ENCODE peak calls at places on chromosomes 16 and 17, in six cellular contexts. One of them, this sample, is unnamed.

GRCh38 chr17:83144421-83145357 is 65.3 kb downstream of the METRNL start:
- DNase-seq in A549: no peak
- DNase-seq in foreskin fibroblast: peak
- DNase-seq in PC-9: no peak
- DNase-seq in CD4-positive, alpha-beta memory T cell: no peak
- DNase-seq in GM12864: no peak
- DNase-seq in this sample: peak

GRCh38 chr17:33562792-33563191 is 269.7 kb upstream of the ASIC2 start:
- DNase-seq in A549: no peak
- DNase-seq in foreskin fibroblast: no peak
- DNase-seq in PC-9: no peak
- DNase-seq in CD4-positive, alpha-beta memory T cell: no peak
- DNase-seq in GM12864: no peak
- DNase-seq in this sample: peak

GRCh38 chr16:9191274-9191850 is 99.9 kb downstream of the HAPSTR1 start:
- DNase-seq in A549: no peak
- DNase-seq in foreskin fibroblast: no peak
- DNase-seq in PC-9: no peak
- DNase-seq in CD4-positive, alpha-beta memory T cell: no peak
- DNase-seq in GM12864: no peak
- DNase-seq in this sample: no peak

GRCh38 chr17:43897827-43898226 is 9.5 kb downstream of the MPP2 start:
- DNase-seq in A549: no peak
- DNase-seq in foreskin fibroblast: no peak
- DNase-seq in PC-9: no peak
- DNase-seq in CD4-positive, alpha-beta memory T cell: no peak
- DNase-seq in GM12864: no peak
- DNase-seq in this sample: no peak

GRCh38 chr17:7549401-7550055 is 670 bp downstream of the TNFSF12 start:
- DNase-seq in A549: peak
- DNase-seq in foreskin fibroblast: no peak
- DNase-seq in PC-9: peak
- DNase-seq in CD4-positive, alpha-beta memory T cell: peak
- DNase-seq in GM12864: no peak
- DNase-seq in this sample: no peak

GRCh38 chr17:12566281-12567002 is 99.2 kb upstream of the MYOCD start:
- DNase-seq in A549: no peak
- DNase-seq in foreskin fibroblast: no peak
- DNase-seq in PC-9: no peak
- DNase-seq in CD4-positive, alpha-beta memory T cell: no peak
- DNase-seq in GM12864: no peak
- DNase-seq in this sample: no peak

GRCh38 chr17:2416010-2416734 is 15.3 kb upstream of the MNT start:
- DNase-seq in A549: peak
- DNase-seq in foreskin fibroblast: peak
- DNase-seq in PC-9: peak
- DNase-seq in CD4-positive, alpha-beta memory T cell: peak
- DNase-seq in GM12864: no peak
- DNase-seq in this sample: peak

GRCh38 chr17:50331085-50331791 is 14.7 kb upstream of the XYLT2 start:
- DNase-seq in A549: no peak
- DNase-seq in foreskin fibroblast: peak
- DNase-seq in PC-9: no peak
- DNase-seq in CD4-positive, alpha-beta memory T cell: no peak
- DNase-seq in GM12864: no peak
- DNase-seq in this sample: peak

GRCh38 chr16:83258366-83258765 is 549.4 kb upstream of the HSBP1 start:
- DNase-seq in A549: no peak
- DNase-seq in foreskin fibroblast: no peak
- DNase-seq in PC-9: no peak
- DNase-seq in CD4-positive, alpha-beta memory T cell: no peak
- DNase-seq in GM12864: no peak
- DNase-seq in this sample: no peak

GRCh38 chr17:49887744-49888360 is 40.0 kb upstream of the TAC4 start:
- DNase-seq in A549: no peak
- DNase-seq in foreskin fibroblast: no peak
- DNase-seq in PC-9: peak
- DNase-seq in CD4-positive, alpha-beta memory T cell: no peak
- DNase-seq in GM12864: no peak
- DNase-seq in this sample: no peak

GRCh38 chr17:60167095-60167741 is 17.4 kb downstream of the CA4 start:
- DNase-seq in A549: no peak
- DNase-seq in foreskin fibroblast: no peak
- DNase-seq in PC-9: no peak
- DNase-seq in CD4-positive, alpha-beta memory T cell: no peak
- DNase-seq in GM12864: no peak
- DNase-seq in this sample: no peak

GRCh38 chr17:14741516-14741915 is 440.6 kb downstream of the HS3ST3B1 start:
- DNase-seq in A549: peak
- DNase-seq in foreskin fibroblast: no peak
- DNase-seq in PC-9: no peak
- DNase-seq in CD4-positive, alpha-beta memory T cell: no peak
- DNase-seq in GM12864: no peak
- DNase-seq in this sample: peak

GRCh38 chr17:50893183-50893993 is 27.2 kb upstream of the TOB1 start:
- DNase-seq in A549: peak
- DNase-seq in foreskin fibroblast: no peak
- DNase-seq in PC-9: no peak
- DNase-seq in CD4-positive, alpha-beta memory T cell: no peak
- DNase-seq in GM12864: no peak
- DNase-seq in this sample: peak

GRCh38 chr17:933168-934083 is 46.1 kb downstream of the NXN start:
- DNase-seq in A549: peak
- DNase-seq in foreskin fibroblast: peak
- DNase-seq in PC-9: peak
- DNase-seq in CD4-positive, alpha-beta memory T cell: no peak
- DNase-seq in GM12864: no peak
- DNase-seq in this sample: peak

GRCh38 chr16:57522960-57523359 is 13.4 kb downstream of the CCDC102A start:
- DNase-seq in A549: no peak
- DNase-seq in foreskin fibroblast: no peak
- DNase-seq in PC-9: no peak
- DNase-seq in CD4-positive, alpha-beta memory T cell: no peak
- DNase-seq in GM12864: no peak
- DNase-seq in this sample: no peak

GRCh38 chr16:48082516-48082915 is 73.3 kb downstream of the ABCC12 start:
- DNase-seq in A549: no peak
- DNase-seq in foreskin fibroblast: no peak
- DNase-seq in PC-9: no peak
- DNase-seq in CD4-positive, alpha-beta memory T cell: no peak
- DNase-seq in GM12864: no peak
- DNase-seq in this sample: peak

GRCh38 chr16:19542138-19542821 is 13.2 kb upstream of the VPS35L start:
- DNase-seq in A549: no peak
- DNase-seq in foreskin fibroblast: no peak
- DNase-seq in PC-9: no peak
- DNase-seq in CD4-positive, alpha-beta memory T cell: no peak
- DNase-seq in GM12864: no peak
- DNase-seq in this sample: no peak

GRCh38 chr16:84281077-84281476 is 13.6 kb upstream of the WFDC1 start:
- DNase-seq in A549: peak
- DNase-seq in foreskin fibroblast: no peak
- DNase-seq in PC-9: no peak
- DNase-seq in CD4-positive, alpha-beta memory T cell: no peak
- DNase-seq in GM12864: peak
- DNase-seq in this sample: peak

GRCh38 chr16:21236831-21237230 is 3.3 kb downstream of the ANKS4B start:
- DNase-seq in A549: no peak
- DNase-seq in foreskin fibroblast: no peak
- DNase-seq in PC-9: no peak
- DNase-seq in CD4-positive, alpha-beta memory T cell: no peak
- DNase-seq in GM12864: no peak
- DNase-seq in this sample: no peak

GRCh38 chr16:68493412-68494070 is 45.2 kb upstream of the SMPD3 start:
- DNase-seq in A549: no peak
- DNase-seq in foreskin fibroblast: no peak
- DNase-seq in PC-9: no peak
- DNase-seq in CD4-positive, alpha-beta memory T cell: no peak
- DNase-seq in GM12864: no peak
- DNase-seq in this sample: no peak

GRCh38 chr16:73058616-73059409 is 10.9 kb upstream of the ZFHX3 start:
- DNase-seq in A549: peak
- DNase-seq in foreskin fibroblast: no peak
- DNase-seq in PC-9: peak
- DNase-seq in CD4-positive, alpha-beta memory T cell: no peak
- DNase-seq in GM12864: no peak
- DNase-seq in this sample: peak

GRCh38 chr16:68499011-68499410 is 40.1 kb upstream of the ZFP90 start:
- DNase-seq in A549: no peak
- DNase-seq in foreskin fibroblast: no peak
- DNase-seq in PC-9: no peak
- DNase-seq in CD4-positive, alpha-beta memory T cell: no peak
- DNase-seq in GM12864: no peak
- DNase-seq in this sample: no peak

GRCh38 chr16:17481741-17482140 is 11.0 kb upstream of the XYLT1 start:
- DNase-seq in A549: no peak
- DNase-seq in foreskin fibroblast: no peak
- DNase-seq in PC-9: no peak
- DNase-seq in CD4-positive, alpha-beta memory T cell: no peak
- DNase-seq in GM12864: no peak
- DNase-seq in this sample: no peak

GRCh38 chr16:2005646-2006045 is 4.0 kb downstream of the ZNF598 start:
- DNase-seq in A549: peak
- DNase-seq in foreskin fibroblast: no peak
- DNase-seq in PC-9: no peak
- DNase-seq in CD4-positive, alpha-beta memory T cell: no peak
- DNase-seq in GM12864: no peak
- DNase-seq in this sample: peak

GRCh38 chr16:2004795-2005517 is 4.7 kb downstream of the ZNF598 start:
- DNase-seq in A549: no peak
- DNase-seq in foreskin fibroblast: no peak
- DNase-seq in PC-9: no peak
- DNase-seq in CD4-positive, alpha-beta memory T cell: no peak
- DNase-seq in GM12864: no peak
- DNase-seq in this sample: no peak

GRCh38 chr16:2003231-2003826 is 6.3 kb downstream of the ZNF598 start:
- DNase-seq in A549: no peak
- DNase-seq in foreskin fibroblast: no peak
- DNase-seq in PC-9: no peak
- DNase-seq in CD4-positive, alpha-beta memory T cell: no peak
- DNase-seq in GM12864: no peak
- DNase-seq in this sample: no peak

GRCh38 chr16:2002406-2003230 is 7.0 kb downstream of the ZNF598 start:
- DNase-seq in A549: no peak
- DNase-seq in foreskin fibroblast: no peak
- DNase-seq in PC-9: no peak
- DNase-seq in CD4-positive, alpha-beta memory T cell: no peak
- DNase-seq in GM12864: no peak
- DNase-seq in this sample: no peak

DNA sequence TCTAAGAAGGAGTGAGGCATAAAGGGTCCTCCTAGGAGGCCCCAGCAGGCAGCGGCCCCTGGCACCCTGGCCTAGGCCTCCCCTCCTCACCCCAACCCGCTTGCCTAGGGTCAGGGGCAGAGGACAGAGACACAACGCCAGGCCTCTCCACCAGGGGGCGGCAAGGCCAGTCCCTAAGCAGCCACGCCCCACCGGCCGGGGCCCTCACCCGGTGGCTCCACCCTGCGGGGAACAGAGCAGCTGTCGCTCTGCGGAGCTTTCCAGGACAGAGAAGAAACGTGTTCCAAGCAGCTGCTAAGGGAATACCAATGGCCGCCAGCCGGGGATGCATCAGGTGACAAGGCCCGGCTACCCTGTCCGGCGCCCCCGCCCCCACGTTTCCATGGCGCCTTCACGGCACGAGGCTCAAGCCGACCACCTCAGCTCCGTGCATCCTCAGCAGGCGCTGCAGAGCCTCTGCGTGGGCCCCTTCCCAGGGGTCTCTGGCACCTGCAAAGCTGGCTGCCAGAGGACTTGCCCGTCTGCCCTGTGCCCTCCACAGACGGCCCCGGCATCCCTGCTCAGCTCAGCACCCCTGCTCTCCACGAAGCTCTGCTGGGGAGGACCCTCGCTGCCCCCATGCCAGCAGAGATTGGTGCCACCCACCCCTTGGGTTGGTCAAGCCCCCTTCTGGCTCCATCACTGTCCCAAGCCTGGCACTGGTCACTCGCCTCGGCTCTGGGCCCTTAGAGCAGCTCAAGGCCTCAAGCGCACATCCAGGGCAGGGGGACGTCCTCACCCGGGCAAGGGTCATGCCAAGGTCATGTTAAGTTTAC is 5.6 kb downstream of the ZNF598 start:
- DNase-seq in A549: peak
- DNase-seq in foreskin fibroblast: peak
- DNase-seq in PC-9: peak
- DNase-seq in CD4-positive, alpha-beta memory T cell: peak
- DNase-seq in GM12864: no peak
- DNase-seq in this sample: peak
- H3K4me3 ChIP-seq in A549: no peak
- H3K4me3 ChIP-seq in foreskin fibroblast: no peak
- H3K4me3 ChIP-seq in PC-9: no peak
- H3K4me3 ChIP-seq in CD4-positive, alpha-beta memory T cell: no peak
- H3K4me3 ChIP-seq in GM12864: no peak
- H3K4me3 ChIP-seq in this sample: no peak

GRCh38 chr17:76252040-76252954 is 12.0 kb upstream of the RNF157 start:
- DNase-seq in A549: peak
- DNase-seq in foreskin fibroblast: peak
- DNase-seq in PC-9: peak
- DNase-seq in CD4-positive, alpha-beta memory T cell: peak
- DNase-seq in GM12864: no peak
- DNase-seq in this sample: peak
- H3K4me3 ChIP-seq in A549: no peak
- H3K4me3 ChIP-seq in foreskin fibroblast: peak
- H3K4me3 ChIP-seq in PC-9: peak
- H3K4me3 ChIP-seq in CD4-positive, alpha-beta memory T cell: peak
- H3K4me3 ChIP-seq in GM12864: no peak
- H3K4me3 ChIP-seq in this sample: no peak

DNA sequence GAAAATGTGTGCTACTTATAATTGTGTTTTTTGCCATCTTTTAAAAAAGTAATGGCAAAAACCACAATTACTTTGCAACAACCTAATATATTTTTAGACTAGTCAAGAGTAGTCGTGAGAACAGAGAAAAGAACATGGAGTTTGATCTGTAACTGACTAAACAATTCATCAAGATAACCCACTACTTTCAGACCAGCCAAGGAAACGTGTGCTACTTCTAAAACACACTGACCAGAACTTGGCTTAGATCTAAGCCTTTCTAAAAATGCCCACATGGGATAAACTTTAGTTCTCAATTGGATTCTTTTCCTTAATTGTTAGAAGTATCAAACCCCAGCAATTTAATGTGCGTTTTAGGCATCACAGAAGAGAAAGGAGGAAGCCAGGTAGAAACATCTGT is 594 bp downstream of the PECAM1 start:
- DNase-seq in A549: no peak
- DNase-seq in foreskin fibroblast: no peak
- DNase-seq in PC-9: no peak
- DNase-seq in CD4-positive, alpha-beta memory T cell: no peak
- DNase-seq in GM12864: no peak
- DNase-seq in this sample: no peak
- H3K4me3 ChIP-seq in A549: no peak
- H3K4me3 ChIP-seq in foreskin fibroblast: no peak
- H3K4me3 ChIP-seq in PC-9: peak
- H3K4me3 ChIP-seq in CD4-positive, alpha-beta memory T cell: no peak
- H3K4me3 ChIP-seq in GM12864: no peak
- H3K4me3 ChIP-seq in this sample: no peak

DNA sequence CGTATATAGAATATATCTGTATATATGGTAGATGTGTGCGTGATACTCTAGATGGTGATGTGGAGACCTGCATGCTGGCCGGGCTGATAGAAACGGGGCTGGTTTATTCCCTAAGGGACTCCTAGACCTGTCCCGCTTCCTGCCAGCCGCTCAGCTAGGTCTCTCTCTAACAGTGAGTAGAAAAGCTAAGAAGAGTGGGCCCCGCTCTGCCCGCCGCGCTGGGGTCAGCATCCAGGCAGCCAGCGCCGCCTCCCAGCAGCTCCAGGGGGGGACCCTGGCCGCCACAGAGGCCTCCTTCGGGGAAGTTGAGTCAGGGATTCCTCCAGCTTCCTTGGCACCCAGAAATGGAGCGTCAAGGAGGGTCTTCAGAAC is 9.4 kb downstream of the CYGB start:
- DNase-seq in A549: no peak
- DNase-seq in foreskin fibroblast: no peak
- DNase-seq in PC-9: no peak
- DNase-seq in CD4-positive, alpha-beta memory T cell: no peak
- DNase-seq in GM12864: no peak
- DNase-seq in this sample: no peak
- H3K4me3 ChIP-seq in A549: no peak
- H3K4me3 ChIP-seq in foreskin fibroblast: no peak
- H3K4me3 ChIP-seq in PC-9: no peak
- H3K4me3 ChIP-seq in CD4-positive, alpha-beta memory T cell: no peak
- H3K4me3 ChIP-seq in GM12864: peak
- H3K4me3 ChIP-seq in this sample: no peak